ENCODE peak calls at places on chromosomes 16 and 17, in six cellular contexts. One of them, this sample, is unnamed. For H3K4me1, the result is how much of the 10 kb centered on the place peaks cover.

GRCh38 chr17:41919840-41920579 is 1.3 kb upstream of the ACLY start:
- DNase-seq in uterus: peak
- DNase-seq in mammary epithelial cell: no peak
- DNase-seq in IMR-90: peak
- DNase-seq in esophagus muscularis mucosa: no peak
- DNase-seq in pancreas: no peak
- DNase-seq in this sample: no peak

GRCh38 chr17:5499790-5500189 is 13.4 kb downstream of the MIS12 start:
- DNase-seq in IMR-90: no peak
- DNase-seq in mammary epithelial cell: no peak
- DNase-seq in pancreas: no peak
- DNase-seq in esophagus muscularis mucosa: no peak
- DNase-seq in uterus: peak
- DNase-seq in this sample: no peak

GRCh38 chr17:63998050-63998720 is at the start of gene PRR29:
- DNase-seq in uterus: peak
- DNase-seq in pancreas: peak
- DNase-seq in mammary epithelial cell: peak
- DNase-seq in IMR-90: peak
- DNase-seq in esophagus muscularis mucosa: no peak
- DNase-seq in this sample: peak

GRCh38 chr16:53775106-53775820 is 71.3 kb downstream of the FTO start:
- DNase-seq in pancreas: no peak
- DNase-seq in esophagus muscularis mucosa: no peak
- DNase-seq in uterus: no peak
- DNase-seq in IMR-90: no peak
- DNase-seq in mammary epithelial cell: no peak
- DNase-seq in this sample: no peak

GRCh38 chr17:81429353-81429774 is 34.1 kb downstream of the BAHCC1 start:
- DNase-seq in uterus: peak
- DNase-seq in pancreas: peak
- DNase-seq in IMR-90: peak
- DNase-seq in mammary epithelial cell: peak
- DNase-seq in esophagus muscularis mucosa: no peak
- DNase-seq in this sample: no peak

GRCh38 chr17:78796134-78796900 is 14.2 kb upstream of the CYTH1 start:
- DNase-seq in pancreas: no peak
- DNase-seq in esophagus muscularis mucosa: no peak
- DNase-seq in mammary epithelial cell: no peak
- DNase-seq in IMR-90: no peak
- DNase-seq in uterus: no peak
- DNase-seq in this sample: no peak

GRCh38 chr17:82772026-82772425 is 20.2 kb downstream of the TBCD start:
- DNase-seq in esophagus muscularis mucosa: no peak
- DNase-seq in mammary epithelial cell: peak
- DNase-seq in uterus: no peak
- DNase-seq in IMR-90: peak
- DNase-seq in pancreas: no peak
- DNase-seq in this sample: no peak

GRCh38 chr16:66171578-66171977 is 194.9 kb upstream of the CDH5 start:
- DNase-seq in pancreas: no peak
- DNase-seq in IMR-90: no peak
- DNase-seq in mammary epithelial cell: no peak
- DNase-seq in esophagus muscularis mucosa: no peak
- DNase-seq in uterus: no peak
- DNase-seq in this sample: no peak

GRCh38 chr17:50841949-50842354 is 6.6 kb downstream of the WFIKKN2 start:
- DNase-seq in uterus: peak
- DNase-seq in pancreas: peak
- DNase-seq in mammary epithelial cell: peak
- DNase-seq in esophagus muscularis mucosa: no peak
- DNase-seq in IMR-90: peak
- DNase-seq in this sample: peak

GRCh38 chr16:1279081-1279944 is 23.4 kb downstream of the TPSD1 start:
- DNase-seq in IMR-90: no peak
- DNase-seq in uterus: no peak
- DNase-seq in esophagus muscularis mucosa: no peak
- DNase-seq in mammary epithelial cell: no peak
- DNase-seq in pancreas: peak
- DNase-seq in this sample: no peak

GRCh38 chr17:28449861-28450260 is 23.6 kb upstream of the SLC13A2 start:
- DNase-seq in mammary epithelial cell: no peak
- DNase-seq in IMR-90: no peak
- DNase-seq in uterus: no peak
- DNase-seq in pancreas: no peak
- DNase-seq in esophagus muscularis mucosa: no peak
- DNase-seq in this sample: no peak

GRCh38 chr16:54493594-54493993 is 207.0 kb upstream of the IRX3 start:
- DNase-seq in IMR-90: no peak
- DNase-seq in esophagus muscularis mucosa: no peak
- DNase-seq in pancreas: no peak
- DNase-seq in uterus: no peak
- DNase-seq in mammary epithelial cell: peak
- DNase-seq in this sample: no peak

GRCh38 chr17:57534863-57535651 is 210.0 kb downstream of the CCDC182 start:
- DNase-seq in uterus: no peak
- DNase-seq in IMR-90: no peak
- DNase-seq in pancreas: no peak
- DNase-seq in esophagus muscularis mucosa: no peak
- DNase-seq in mammary epithelial cell: no peak
- DNase-seq in this sample: no peak

GRCh38 chr16:30570621-30571443 is 682 bp downstream of the ZNF688 start:
- DNase-seq in IMR-90: peak
- DNase-seq in uterus: peak
- DNase-seq in pancreas: peak
- DNase-seq in mammary epithelial cell: peak
- DNase-seq in esophagus muscularis mucosa: no peak
- DNase-seq in this sample: no peak

GRCh38 chr16:80437707-80438106 is 103.1 kb upstream of the DYNLRB2 start:
- DNase-seq in mammary epithelial cell: no peak
- DNase-seq in uterus: no peak
- DNase-seq in esophagus muscularis mucosa: no peak
- DNase-seq in pancreas: no peak
- DNase-seq in IMR-90: no peak
- DNase-seq in this sample: no peak

GRCh38 chr17:44178133-44178532 is 7.6 kb downstream of the ASB16 start:
- DNase-seq in pancreas: no peak
- DNase-seq in uterus: no peak
- DNase-seq in IMR-90: no peak
- DNase-seq in mammary epithelial cell: no peak
- DNase-seq in esophagus muscularis mucosa: no peak
- DNase-seq in this sample: no peak

GRCh38 chr16:77897038-77897437 is 108.7 kb downstream of the VAT1L start:
- DNase-seq in mammary epithelial cell: no peak
- DNase-seq in IMR-90: peak
- DNase-seq in uterus: no peak
- DNase-seq in pancreas: no peak
- DNase-seq in esophagus muscularis mucosa: no peak
- DNase-seq in this sample: no peak

GRCh38 chr17:39953471-39953888 is 9.3 kb upstream of the GSDMA start:
- DNase-seq in uterus: no peak
- DNase-seq in pancreas: no peak
- DNase-seq in IMR-90: no peak
- DNase-seq in esophagus muscularis mucosa: no peak
- DNase-seq in mammary epithelial cell: no peak
- DNase-seq in this sample: no peak

GRCh38 chr17:37060094-37060493 is 111.3 kb downstream of the AATF start:
- DNase-seq in mammary epithelial cell: no peak
- DNase-seq in esophagus muscularis mucosa: no peak
- DNase-seq in IMR-90: peak
- DNase-seq in uterus: no peak
- DNase-seq in pancreas: no peak
- DNase-seq in this sample: no peak

GRCh38 chr16:83899272-83899897 is 470 bp downstream of the MLYCD start:
- DNase-seq in esophagus muscularis mucosa: no peak
- DNase-seq in uterus: no peak
- DNase-seq in IMR-90: peak
- DNase-seq in pancreas: peak
- DNase-seq in mammary epithelial cell: peak
- DNase-seq in this sample: no peak

GRCh38 chr17:50117202-50118040 is 12.5 kb downstream of the SAMD14 start:
- DNase-seq in IMR-90: peak
- DNase-seq in esophagus muscularis mucosa: no peak
- DNase-seq in uterus: peak
- DNase-seq in mammary epithelial cell: peak
- DNase-seq in pancreas: peak
- DNase-seq in this sample: peak

GRCh38 chr16:30458561-30459394 is 13.1 kb upstream of the SEPHS2 start:
- DNase-seq in IMR-90: no peak
- DNase-seq in esophagus muscularis mucosa: peak
- DNase-seq in mammary epithelial cell: no peak
- DNase-seq in uterus: no peak
- DNase-seq in pancreas: no peak
- DNase-seq in this sample: peak

DNA sequence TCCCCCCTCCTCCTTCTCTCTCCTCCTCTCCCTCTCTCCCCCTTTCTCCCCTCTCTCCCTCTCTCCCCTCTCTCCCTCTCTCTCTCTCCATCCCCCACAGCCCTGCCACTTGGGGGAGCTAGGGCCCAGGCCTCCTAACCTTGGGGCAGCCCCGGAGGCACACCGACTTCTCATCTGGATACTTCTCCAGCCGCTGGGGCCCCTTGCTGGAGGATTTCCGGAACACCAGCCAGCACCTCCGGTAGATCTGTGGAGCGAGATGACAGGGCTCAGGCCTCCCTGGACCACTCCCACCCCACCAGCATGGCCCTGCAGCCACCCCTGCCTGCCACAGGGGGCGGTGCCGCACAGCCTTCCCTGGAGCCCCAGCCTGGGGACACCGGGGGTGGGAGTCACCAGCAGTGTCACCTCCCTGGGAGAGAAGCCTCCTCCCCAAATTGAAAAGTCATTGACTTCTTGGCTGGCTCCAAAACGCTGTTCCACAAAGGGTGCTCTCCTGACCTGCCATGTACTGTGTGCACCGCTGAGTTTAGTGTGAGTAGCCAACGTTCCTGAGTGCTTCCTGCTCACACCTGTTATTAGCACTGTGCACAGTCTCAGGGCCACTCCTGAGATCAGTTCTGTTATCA is 10.5 kb downstream of the DOK4 start:
- DNase-seq in IMR-90: peak
- DNase-seq in uterus: no peak
- DNase-seq in esophagus muscularis mucosa: no peak
- DNase-seq in pancreas: no peak
- DNase-seq in mammary epithelial cell: no peak
- DNase-seq in this sample: peak
- H3K4me1 ChIP-seq in IMR-90: under half
- H3K4me1 ChIP-seq in uterus: under half
- H3K4me1 ChIP-seq in esophagus muscularis mucosa: under half
- H3K4me1 ChIP-seq in pancreas: under half
- H3K4me1 ChIP-seq in mammary epithelial cell: under half
- H3K4me1 ChIP-seq in this sample: under half

GRCh38 chr16:61432421-61432820 is 603.8 kb downstream of the CDH8 start:
- DNase-seq in uterus: no peak
- DNase-seq in IMR-90: no peak
- DNase-seq in mammary epithelial cell: no peak
- DNase-seq in pancreas: no peak
- DNase-seq in esophagus muscularis mucosa: no peak
- DNase-seq in this sample: no peak
- TF ChIP-seq CTCF in uterus: no peak
- TF ChIP-seq CTCF in IMR-90: no peak
- TF ChIP-seq CTCF in mammary epithelial cell: no peak
- TF ChIP-seq CTCF in pancreas: no peak
- TF ChIP-seq CTCF in esophagus muscularis mucosa: no peak
- TF ChIP-seq CTCF in this sample: no peak

DNA sequence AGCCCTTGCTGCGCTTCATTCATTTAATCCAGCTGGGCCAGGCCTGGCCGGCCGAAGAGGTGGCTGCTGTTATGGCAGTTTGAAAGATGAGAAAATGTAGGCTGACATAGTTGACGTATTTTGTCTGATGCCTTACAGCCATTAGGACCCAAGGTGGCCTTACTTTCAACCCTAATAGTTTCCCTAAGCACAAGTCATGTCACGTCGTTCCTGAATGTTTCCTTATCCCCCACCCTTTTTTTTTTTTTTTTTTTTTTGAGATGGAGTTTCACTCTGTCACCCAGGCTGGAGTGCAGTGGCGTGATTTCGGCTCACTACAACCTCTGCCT is 307 bp upstream of the GOT2 start:
- DNase-seq in mammary epithelial cell: no peak
- DNase-seq in uterus: no peak
- DNase-seq in pancreas: no peak
- DNase-seq in IMR-90: no peak
- DNase-seq in esophagus muscularis mucosa: no peak
- DNase-seq in this sample: no peak
- H3K4me1 ChIP-seq in mammary epithelial cell: under half
- H3K4me1 ChIP-seq in uterus: under half
- H3K4me1 ChIP-seq in pancreas: under half
- H3K4me1 ChIP-seq in IMR-90: under half
- H3K4me1 ChIP-seq in esophagus muscularis mucosa: under half
- H3K4me1 ChIP-seq in this sample: under half

DNA sequence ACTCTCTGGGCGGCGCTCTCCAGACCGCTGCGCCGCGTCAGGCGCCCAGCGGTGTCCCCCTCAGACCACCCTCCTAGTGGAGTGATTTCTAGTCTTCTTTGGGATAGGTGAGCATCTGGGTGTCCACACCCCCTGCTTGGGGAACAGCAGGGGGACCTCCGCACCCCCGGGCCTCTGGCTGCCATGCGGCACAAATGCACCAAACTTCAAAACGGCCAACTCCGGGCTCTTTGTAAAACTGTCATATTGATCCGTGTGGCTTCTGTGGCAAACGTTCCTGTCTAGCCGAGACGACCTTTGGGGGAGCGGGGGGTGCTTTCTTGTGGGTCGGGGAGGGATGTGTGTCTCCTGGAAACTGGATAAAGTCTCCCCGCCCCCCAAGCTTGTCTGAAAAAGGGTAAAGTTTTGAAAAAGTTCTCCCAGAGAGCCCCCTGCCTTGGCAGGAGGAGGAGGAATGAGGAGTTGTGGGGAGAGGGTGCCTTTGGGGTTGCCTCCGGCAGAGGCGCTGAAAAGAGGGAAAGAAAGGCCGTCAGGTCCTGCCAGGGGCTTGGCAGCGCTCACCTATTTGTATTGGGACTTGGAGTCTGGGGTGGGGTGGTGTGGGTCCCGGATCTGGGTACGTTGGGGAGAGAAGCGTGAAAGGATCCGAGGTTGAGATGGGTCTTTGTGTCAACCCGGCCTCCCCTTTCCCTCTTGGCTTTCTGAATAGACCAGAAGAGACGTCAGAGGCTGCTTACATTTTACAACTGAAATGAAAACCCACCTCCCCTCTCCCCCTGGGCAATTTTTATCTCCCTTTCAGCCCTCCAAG is 2.2 kb upstream of the CHD3 start:
- DNase-seq in pancreas: peak
- DNase-seq in IMR-90: peak
- DNase-seq in mammary epithelial cell: peak
- DNase-seq in esophagus muscularis mucosa: no peak
- DNase-seq in uterus: peak
- DNase-seq in this sample: peak
- TF ChIP-seq CTCF in pancreas: no peak
- TF ChIP-seq CTCF in IMR-90: peak
- TF ChIP-seq CTCF in mammary epithelial cell: no peak
- TF ChIP-seq CTCF in esophagus muscularis mucosa: no peak
- TF ChIP-seq CTCF in uterus: no peak
- TF ChIP-seq CTCF in this sample: no peak

This sample was measured in CD8-positive, alpha-beta T cell.